ENCODE peak calls at places on chromosomes 16 and 17, in nine cellular contexts. One of them, this sample, is unnamed.

GRCh38 chr17:13031718-13032350 is 14.0 kb upstream of the ELAC2 start:
- DNase-seq in tibial artery: peak; percentile 55
- DNase-seq in heart left ventricle: no peak
- DNase-seq in foreskin keratinocyte: no peak
- DNase-seq in breast epithelium: no peak
- DNase-seq in neural progenitor cell: peak; percentile 66
- DNase-seq in cardiac muscle cell: peak; percentile 76
- DNase-seq in dorsolateral prefrontal cortex: no peak
- DNase-seq in left ventricle myocardium inferior: peak; percentile 39
- DNase-seq in this sample: peak; percentile 27

GRCh38 chr17:13671771-13672170 is 70.0 kb upstream of the HS3ST3A1 start:
- DNase-seq in tibial artery: no peak
- DNase-seq in heart left ventricle: no peak
- DNase-seq in foreskin keratinocyte: no peak
- DNase-seq in breast epithelium: no peak
- DNase-seq in neural progenitor cell: peak; percentile 13
- DNase-seq in cardiac muscle cell: peak; percentile 8
- DNase-seq in dorsolateral prefrontal cortex: no peak
- DNase-seq in left ventricle myocardium inferior: no peak
- DNase-seq in this sample: no peak

GRCh38 chr16:61432421-61432820 is 603.8 kb downstream of the CDH8 start:
- DNase-seq in tibial artery: no peak
- DNase-seq in heart left ventricle: no peak
- DNase-seq in foreskin keratinocyte: no peak
- DNase-seq in breast epithelium: no peak
- DNase-seq in neural progenitor cell: peak; percentile 16
- DNase-seq in cardiac muscle cell: no peak
- DNase-seq in dorsolateral prefrontal cortex: no peak
- DNase-seq in left ventricle myocardium inferior: no peak
- DNase-seq in this sample: no peak

GRCh38 chr16:67087291-67087690 is 22.4 kb upstream of the PHAF1 start:
- DNase-seq in tibial artery: no peak
- DNase-seq in heart left ventricle: no peak
- DNase-seq in foreskin keratinocyte: no peak
- DNase-seq in breast epithelium: no peak
- DNase-seq in neural progenitor cell: no peak
- DNase-seq in cardiac muscle cell: no peak
- DNase-seq in dorsolateral prefrontal cortex: no peak
- DNase-seq in left ventricle myocardium inferior: no peak
- DNase-seq in this sample: no peak

GRCh38 chr17:80187090-80187489 is 17.3 kb downstream of the CARD14 start:
- DNase-seq in tibial artery: no peak
- DNase-seq in heart left ventricle: no peak
- DNase-seq in foreskin keratinocyte: peak; percentile 57
- DNase-seq in breast epithelium: no peak
- DNase-seq in neural progenitor cell: no peak
- DNase-seq in cardiac muscle cell: peak; percentile 65
- DNase-seq in dorsolateral prefrontal cortex: no peak
- DNase-seq in left ventricle myocardium inferior: no peak
- DNase-seq in this sample: no peak

GRCh38 chr17:64148017-64148631 is 18.2 kb upstream of the ERN1 start:
- DNase-seq in tibial artery: no peak
- DNase-seq in heart left ventricle: no peak
- DNase-seq in foreskin keratinocyte: no peak
- DNase-seq in breast epithelium: no peak
- DNase-seq in neural progenitor cell: no peak
- DNase-seq in cardiac muscle cell: peak; percentile 52
- DNase-seq in dorsolateral prefrontal cortex: no peak
- DNase-seq in left ventricle myocardium inferior: no peak
- DNase-seq in this sample: no peak

GRCh38 chr16:15777533-15778203 is 79.2 kb downstream of the MYH11 start:
- DNase-seq in tibial artery: no peak
- DNase-seq in heart left ventricle: no peak
- DNase-seq in foreskin keratinocyte: no peak
- DNase-seq in breast epithelium: no peak
- DNase-seq in neural progenitor cell: peak; percentile 75
- DNase-seq in cardiac muscle cell: peak; percentile 75
- DNase-seq in dorsolateral prefrontal cortex: no peak
- DNase-seq in left ventricle myocardium inferior: no peak
- DNase-seq in this sample: no peak

GRCh38 chr16:50708373-50709060 is 15.1 kb downstream of the NOD2 start:
- DNase-seq in tibial artery: no peak
- DNase-seq in heart left ventricle: no peak
- DNase-seq in foreskin keratinocyte: no peak
- DNase-seq in breast epithelium: no peak
- DNase-seq in neural progenitor cell: no peak
- DNase-seq in cardiac muscle cell: no peak
- DNase-seq in dorsolateral prefrontal cortex: no peak
- DNase-seq in left ventricle myocardium inferior: no peak
- DNase-seq in this sample: no peak

GRCh38 chr16:65070831-65071230 is 51.0 kb downstream of the CDH11 start:
- DNase-seq in tibial artery: peak; percentile 78
- DNase-seq in heart left ventricle: no peak
- DNase-seq in foreskin keratinocyte: peak; percentile 59
- DNase-seq in breast epithelium: peak; percentile 53
- DNase-seq in neural progenitor cell: no peak
- DNase-seq in cardiac muscle cell: peak; percentile 97
- DNase-seq in dorsolateral prefrontal cortex: peak; percentile 88
- DNase-seq in left ventricle myocardium inferior: peak; percentile 58
- DNase-seq in this sample: no peak

GRCh38 chr17:58172369-58173071 is 5.7 kb downstream of the OR4D2 start:
- DNase-seq in tibial artery: no peak
- DNase-seq in heart left ventricle: no peak
- DNase-seq in foreskin keratinocyte: peak; percentile 17
- DNase-seq in breast epithelium: no peak
- DNase-seq in neural progenitor cell: peak; percentile 64
- DNase-seq in cardiac muscle cell: peak; percentile 25
- DNase-seq in dorsolateral prefrontal cortex: no peak
- DNase-seq in left ventricle myocardium inferior: no peak
- DNase-seq in this sample: no peak

GRCh38 chr17:9467518-9467917 is 108.1 kb downstream of the STX8 start:
- DNase-seq in tibial artery: no peak
- DNase-seq in heart left ventricle: no peak
- DNase-seq in foreskin keratinocyte: no peak
- DNase-seq in breast epithelium: no peak
- DNase-seq in neural progenitor cell: peak; percentile 48
- DNase-seq in cardiac muscle cell: no peak
- DNase-seq in dorsolateral prefrontal cortex: no peak
- DNase-seq in left ventricle myocardium inferior: no peak
- DNase-seq in this sample: no peak

GRCh38 chr17:80106176-80106575 is 4.8 kb downstream of the GAA start:
- DNase-seq in tibial artery: no peak
- DNase-seq in heart left ventricle: peak; percentile 20
- DNase-seq in foreskin keratinocyte: no peak
- DNase-seq in breast epithelium: no peak
- DNase-seq in neural progenitor cell: no peak
- DNase-seq in cardiac muscle cell: no peak
- DNase-seq in dorsolateral prefrontal cortex: peak; percentile 6
- DNase-seq in left ventricle myocardium inferior: no peak
- DNase-seq in this sample: no peak

GRCh38 chr16:77424841-77425604 is 9.8 kb downstream of the ADAMTS18 start:
- DNase-seq in tibial artery: no peak
- DNase-seq in heart left ventricle: no peak
- DNase-seq in foreskin keratinocyte: no peak
- DNase-seq in breast epithelium: no peak
- DNase-seq in neural progenitor cell: peak; percentile 48
- DNase-seq in cardiac muscle cell: no peak
- DNase-seq in dorsolateral prefrontal cortex: no peak
- DNase-seq in left ventricle myocardium inferior: no peak
- DNase-seq in this sample: no peak

GRCh38 chr17:76562734-76563148 is 22.9 kb downstream of the PRCD start:
- DNase-seq in tibial artery: no peak
- DNase-seq in heart left ventricle: no peak
- DNase-seq in foreskin keratinocyte: peak; percentile 77
- DNase-seq in breast epithelium: no peak
- DNase-seq in neural progenitor cell: no peak
- DNase-seq in cardiac muscle cell: peak; percentile 91
- DNase-seq in dorsolateral prefrontal cortex: peak; percentile 72
- DNase-seq in left ventricle myocardium inferior: no peak
- DNase-seq in this sample: no peak

DNA sequence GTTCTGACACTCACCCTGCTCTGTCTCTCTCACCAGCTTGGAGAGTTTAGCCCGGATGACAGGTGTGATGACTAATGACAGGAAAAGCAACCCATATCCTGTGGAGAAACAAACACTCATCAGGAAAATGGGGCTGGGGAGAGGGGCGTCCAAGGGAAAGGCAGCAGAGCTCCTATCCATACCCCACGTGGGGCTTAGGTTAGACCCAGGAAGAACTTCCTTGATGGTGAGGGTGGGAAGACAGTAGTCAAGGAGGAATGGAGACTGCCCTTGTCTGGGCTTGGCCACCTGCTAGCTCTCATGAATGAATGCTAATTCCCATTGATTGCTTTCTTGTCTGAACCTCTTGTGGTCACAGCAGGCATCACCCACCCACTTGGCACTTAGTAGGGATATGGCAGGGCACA is 3.8 kb downstream of the SLC46A1 start:
- DNase-seq in tibial artery: no peak
- DNase-seq in heart left ventricle: no peak
- DNase-seq in foreskin keratinocyte: no peak
- DNase-seq in breast epithelium: no peak
- DNase-seq in neural progenitor cell: no peak
- DNase-seq in cardiac muscle cell: no peak
- DNase-seq in dorsolateral prefrontal cortex: no peak
- DNase-seq in left ventricle myocardium inferior: no peak
- DNase-seq in this sample: no peak
- H3K27ac ChIP-seq in tibial artery: no peak overlapping the region
- H3K27ac ChIP-seq in heart left ventricle: peak overlapping the region; percentile 76
- H3K27ac ChIP-seq in foreskin keratinocyte: no peak overlapping the region
- H3K27ac ChIP-seq in breast epithelium: no peak overlapping the region
- H3K27ac ChIP-seq in neural progenitor cell: no peak overlapping the region
- H3K27ac ChIP-seq in cardiac muscle cell: no peak overlapping the region
- H3K27ac ChIP-seq in dorsolateral prefrontal cortex: no peak overlapping the region
- H3K27ac ChIP-seq in left ventricle myocardium inferior: no peak overlapping the region
- H3K27ac ChIP-seq in this sample: no peak overlapping the region

DNA sequence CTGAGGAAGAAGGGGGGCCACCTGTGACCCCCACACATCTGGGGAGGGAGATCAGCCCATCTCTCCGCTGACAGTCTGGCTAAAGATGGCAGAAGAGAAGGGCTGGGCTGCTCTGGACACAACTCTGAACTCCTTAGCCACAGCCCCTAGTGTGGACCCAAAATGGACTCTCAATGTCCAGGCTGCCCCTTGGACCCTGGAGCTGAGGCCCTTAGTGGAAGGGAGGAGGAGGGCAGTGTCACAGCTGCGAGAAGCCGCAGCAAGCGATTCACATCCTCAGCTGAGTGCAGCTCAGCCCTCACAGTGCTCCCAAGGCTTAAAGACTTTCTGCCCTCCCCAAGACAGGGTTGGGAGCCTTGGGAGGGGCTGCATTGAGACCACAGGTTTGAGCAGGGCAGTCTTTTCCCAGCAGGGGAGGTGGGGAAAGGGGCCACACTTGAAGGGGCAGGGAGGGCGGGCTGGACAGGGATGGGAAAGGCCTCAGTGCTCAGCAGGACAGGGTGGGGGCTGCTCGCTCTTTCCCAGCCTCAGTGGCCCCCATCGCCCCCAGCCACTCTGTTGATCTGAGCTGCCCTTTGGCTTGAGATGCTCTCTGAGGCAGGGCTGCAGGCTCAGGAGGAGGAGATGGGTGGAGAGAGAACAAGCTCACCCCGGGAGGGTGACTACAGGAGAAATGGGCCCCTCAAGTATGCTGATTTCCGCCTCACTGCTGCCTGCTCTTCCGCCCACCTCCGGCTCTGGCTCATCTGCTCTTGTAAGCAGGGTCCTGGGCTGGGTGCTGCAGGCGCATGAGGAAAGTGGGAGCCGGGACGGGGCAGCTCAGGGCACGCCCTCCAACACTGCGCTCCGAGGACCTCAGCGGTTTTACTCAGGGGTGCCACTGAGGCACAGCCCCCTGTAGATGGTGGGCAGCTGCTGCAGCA is 50.9 kb upstream of the MTSS2 start:
- DNase-seq in tibial artery: no peak
- DNase-seq in heart left ventricle: no peak
- DNase-seq in foreskin keratinocyte: no peak
- DNase-seq in breast epithelium: no peak
- DNase-seq in neural progenitor cell: peak; percentile 23
- DNase-seq in cardiac muscle cell: no peak
- DNase-seq in dorsolateral prefrontal cortex: no peak
- DNase-seq in left ventricle myocardium inferior: no peak
- DNase-seq in this sample: no peak
- H3K27ac ChIP-seq in tibial artery: peak overlapping the region; percentile 86
- H3K27ac ChIP-seq in heart left ventricle: peak overlapping the region; percentile 82
- H3K27ac ChIP-seq in foreskin keratinocyte: no peak overlapping the region
- H3K27ac ChIP-seq in breast epithelium: peak overlapping the region; percentile 93
- H3K27ac ChIP-seq in neural progenitor cell: no peak overlapping the region
- H3K27ac ChIP-seq in cardiac muscle cell: no peak overlapping the region
- H3K27ac ChIP-seq in dorsolateral prefrontal cortex: peak overlapping the region; percentile 23
- H3K27ac ChIP-seq in left ventricle myocardium inferior: peak overlapping the region; percentile 96
- H3K27ac ChIP-seq in this sample: peak overlapping the region; percentile 58

GRCh38 chr16:63981639-63982038 is 1140.2 kb downstream of the CDH11 start:
- DNase-seq in tibial artery: no peak
- DNase-seq in heart left ventricle: no peak
- DNase-seq in foreskin keratinocyte: no peak
- DNase-seq in breast epithelium: no peak
- DNase-seq in neural progenitor cell: peak; percentile 89
- DNase-seq in cardiac muscle cell: peak; percentile 1
- DNase-seq in dorsolateral prefrontal cortex: no peak
- DNase-seq in left ventricle myocardium inferior: no peak
- DNase-seq in this sample: no peak

GRCh38 chr16:63982156-63982555 is 1139.7 kb downstream of the CDH11 start:
- DNase-seq in tibial artery: no peak
- DNase-seq in heart left ventricle: no peak
- DNase-seq in foreskin keratinocyte: no peak
- DNase-seq in breast epithelium: no peak
- DNase-seq in neural progenitor cell: peak; percentile 78
- DNase-seq in cardiac muscle cell: no peak
- DNase-seq in dorsolateral prefrontal cortex: no peak
- DNase-seq in left ventricle myocardium inferior: no peak
- DNase-seq in this sample: no peak

GRCh38 chr16:63975669-63976068 is 1146.2 kb downstream of the CDH11 start:
- DNase-seq in tibial artery: no peak
- DNase-seq in heart left ventricle: no peak
- DNase-seq in foreskin keratinocyte: no peak
- DNase-seq in breast epithelium: no peak
- DNase-seq in neural progenitor cell: no peak
- DNase-seq in cardiac muscle cell: no peak
- DNase-seq in dorsolateral prefrontal cortex: no peak
- DNase-seq in left ventricle myocardium inferior: no peak
- DNase-seq in this sample: no peak

GRCh38 chr16:63976345-63976744 is 1145.5 kb downstream of the CDH11 start:
- DNase-seq in tibial artery: no peak
- DNase-seq in heart left ventricle: no peak
- DNase-seq in foreskin keratinocyte: no peak
- DNase-seq in breast epithelium: no peak
- DNase-seq in neural progenitor cell: no peak
- DNase-seq in cardiac muscle cell: no peak
- DNase-seq in dorsolateral prefrontal cortex: no peak
- DNase-seq in left ventricle myocardium inferior: no peak
- DNase-seq in this sample: no peak

GRCh38 chr16:63978240-63978639 is 1143.6 kb downstream of the CDH11 start:
- DNase-seq in tibial artery: no peak
- DNase-seq in heart left ventricle: no peak
- DNase-seq in foreskin keratinocyte: no peak
- DNase-seq in breast epithelium: no peak
- DNase-seq in neural progenitor cell: no peak
- DNase-seq in cardiac muscle cell: no peak
- DNase-seq in dorsolateral prefrontal cortex: no peak
- DNase-seq in left ventricle myocardium inferior: no peak
- DNase-seq in this sample: no peak
- H3K27ac ChIP-seq in tibial artery: no peak overlapping the region
- H3K27ac ChIP-seq in heart left ventricle: no peak overlapping the region
- H3K27ac ChIP-seq in foreskin keratinocyte: no peak overlapping the region
- H3K27ac ChIP-seq in breast epithelium: no peak overlapping the region
- H3K27ac ChIP-seq in neural progenitor cell: no peak overlapping the region
- H3K27ac ChIP-seq in cardiac muscle cell: no peak overlapping the region
- H3K27ac ChIP-seq in dorsolateral prefrontal cortex: no peak overlapping the region
- H3K27ac ChIP-seq in left ventricle myocardium inferior: no peak overlapping the region
- H3K27ac ChIP-seq in this sample: no peak overlapping the region

GRCh38 chr16:30090607-30091332 is 954 bp downstream of the TBX6 start:
- DNase-seq in tibial artery: no peak
- DNase-seq in heart left ventricle: peak; percentile 62
- DNase-seq in foreskin keratinocyte: no peak
- DNase-seq in breast epithelium: no peak
- DNase-seq in neural progenitor cell: no peak
- DNase-seq in cardiac muscle cell: no peak
- DNase-seq in dorsolateral prefrontal cortex: no peak
- DNase-seq in left ventricle myocardium inferior: no peak
- DNase-seq in this sample: no peak
- H3K27ac ChIP-seq in tibial artery: peak overlapping the region; percentile 94
- H3K27ac ChIP-seq in heart left ventricle: peak overlapping the region; percentile 9
- H3K27ac ChIP-seq in foreskin keratinocyte: no peak overlapping the region
- H3K27ac ChIP-seq in breast epithelium: peak overlapping the region; percentile 79
- H3K27ac ChIP-seq in neural progenitor cell: no peak overlapping the region
- H3K27ac ChIP-seq in cardiac muscle cell: no peak overlapping the region
- H3K27ac ChIP-seq in dorsolateral prefrontal cortex: no peak overlapping the region
- H3K27ac ChIP-seq in left ventricle myocardium inferior: peak overlapping the region; percentile 92
- H3K27ac ChIP-seq in this sample: peak overlapping the region; percentile 85